ENCODE peak calls at places on chromosomes 7 and 10, in five cellular contexts. V, W, Z, E and H are unnamed samples.

GRCh38 chr10:113261130-113261529 is 291.7 kb upstream of the HABP2 start:
- DNase-seq in V (peak; percentile 25), W (no peak), Z (no peak), E (no peak), H (peak; percentile 18)

GRCh38 chr7:141585592-141586510 is 34.6 kb downstream of the AGK start:
- DNase-seq in V (no peak), W (no peak), Z (no peak), E (peak; percentile 70), H (no peak)

GRCh38 chr10:114028425-114028824 is 15.2 kb upstream of the ADRB1 start:
- DNase-seq in V (no peak), W (no peak), Z (no peak), E (no peak), H (no peak)

GRCh38 chr7:22667562-22668239 is 59.3 kb upstream of the IL6 start:
- DNase-seq in V (no peak), W (peak; percentile 52), Z (no peak), E (peak; percentile 68), H (no peak)

GRCh38 chr10:69716711-69717560 is 84.8 kb upstream of the COL13A1 start:
- DNase-seq in V (peak; percentile 59), W (peak; percentile 79), Z (peak; percentile 86), E (peak; percentile 58), H (peak; percentile 60)

GRCh38 chr7:151520419-151521229 is 929 bp upstream of the RHEB start:
- DNase-seq in V (no peak), W (no peak), Z (no peak), E (no peak), H (peak; percentile 13)

GRCh38 chr7:134593530-134594392 is 44.9 kb downstream of the AKR1B15 start:
- DNase-seq in V (no peak), W (peak; percentile 35), Z (peak; percentile 9), E (peak; percentile 98), H (no peak)

GRCh38 chr10:344582-345200 is 209.4 kb downstream of the ZMYND11 start:
- DNase-seq in V (no peak), W (no peak), Z (no peak), E (no peak), H (no peak)

GRCh38 chr7:105149827-105150226 is 135.8 kb downstream of the KMT2E start:
- DNase-seq in V (no peak), W (no peak), Z (no peak), E (no peak), H (no peak)

GRCh38 chr7:110894111-110894510 is 196.8 kb upstream of the LRRN3 start:
- DNase-seq in V (no peak), W (no peak), Z (no peak), E (no peak), H (no peak)

GRCh38 chr7:85239114-85239513 is 52.3 kb upstream of the SEMA3D start:
- DNase-seq in V (no peak), W (no peak), Z (peak; percentile 65), E (no peak), H (no peak)

GRCh38 chr10:127319691-127320090 is 123.3 kb upstream of the INSYN2A start:
- DNase-seq in V (no peak), W (no peak), Z (no peak), E (no peak), H (no peak)

GRCh38 chr10:75685187-75685586 is 253.8 kb downstream of the LRMDA start:
- DNase-seq in V (no peak), W (no peak), Z (no peak), E (no peak), H (no peak)

GRCh38 chr10:23604613-23605012 is 165.7 kb downstream of the OTUD1 start:
- DNase-seq in V (no peak), W (no peak), Z (no peak), E (no peak), H (no peak)

GRCh38 chr7:130473289-130473688 is 18.6 kb upstream of the MEST start:
- DNase-seq in V (peak; percentile 33), W (no peak), Z (no peak), E (no peak), H (no peak)

GRCh38 chr10:120508393-120508792 is 51.4 kb downstream of the PLPP4 start:
- DNase-seq in V (no peak), W (no peak), Z (no peak), E (peak; percentile 13), H (peak; percentile 51)

GRCh38 chr7:29156798-29157461 is 10.6 kb upstream of the CPVL start:
- DNase-seq in V (no peak), W (no peak), Z (peak; percentile 18), E (no peak), H (peak; percentile 79)

GRCh38 chr10:103495321-103495720 is 1.8 kb downstream of the NEURL1 start:
- DNase-seq in V (no peak), W (no peak), Z (no peak), E (no peak), H (no peak)

GRCh38 chr10:28924585-28925153 is 247.3 kb downstream of the BAMBI start:
- DNase-seq in V (no peak), W (no peak), Z (no peak), E (no peak), H (no peak)

GRCh38 chr10:28922127-28922526 is 244.8 kb downstream of the BAMBI start:
- DNase-seq in V (no peak), W (no peak), Z (no peak), E (peak; percentile 66), H (no peak)

GRCh38 chr10:28926932-28927331 is 249.6 kb downstream of the BAMBI start:
- DNase-seq in V (no peak), W (no peak), Z (no peak), E (no peak), H (no peak)

GRCh38 chr10:28922861-28923260 is 245.5 kb downstream of the BAMBI start:
- DNase-seq in V (no peak), W (no peak), Z (no peak), E (no peak), H (no peak)

GRCh38 chr10:28925154-28925663 is 247.9 kb downstream of the BAMBI start:
- DNase-seq in V (no peak), W (no peak), Z (peak; percentile 30), E (no peak), H (no peak)
- H3K4me3 ChIP-seq in V (no peak overlapping the region), W (no peak overlapping the region), Z (peak overlapping the region; percentile 22), E (no peak overlapping the region), H (no peak overlapping the region)

DNA sequence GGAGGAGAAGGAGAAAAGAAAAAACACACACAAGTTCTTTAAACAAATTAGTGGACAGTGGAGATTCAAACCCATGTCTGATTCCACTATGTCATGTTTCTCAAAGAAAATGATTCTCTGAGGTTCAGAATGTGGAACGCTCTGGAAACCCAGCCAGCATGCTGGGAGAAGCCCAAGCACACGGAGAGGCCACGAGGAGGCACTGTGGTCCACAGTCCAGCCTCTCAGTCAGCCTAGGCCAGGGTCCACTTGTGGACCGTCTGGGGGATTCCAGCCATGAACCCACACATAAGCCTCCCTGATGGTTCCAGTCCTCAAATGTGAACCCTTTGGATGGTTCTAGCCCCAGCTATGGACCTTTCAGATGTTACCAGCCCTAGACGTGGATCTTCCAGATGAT is 73.4 kb downstream of the CAV1 start:
- DNase-seq in V (no peak), W (no peak), Z (peak; percentile 11), E (peak; percentile 30), H (no peak)
- TF ChIP-seq CTCF in V (peak; percentile 63), W (peak; percentile 10), Z (peak; percentile 31), E (peak; percentile 42), H (peak; percentile 35)

DNA sequence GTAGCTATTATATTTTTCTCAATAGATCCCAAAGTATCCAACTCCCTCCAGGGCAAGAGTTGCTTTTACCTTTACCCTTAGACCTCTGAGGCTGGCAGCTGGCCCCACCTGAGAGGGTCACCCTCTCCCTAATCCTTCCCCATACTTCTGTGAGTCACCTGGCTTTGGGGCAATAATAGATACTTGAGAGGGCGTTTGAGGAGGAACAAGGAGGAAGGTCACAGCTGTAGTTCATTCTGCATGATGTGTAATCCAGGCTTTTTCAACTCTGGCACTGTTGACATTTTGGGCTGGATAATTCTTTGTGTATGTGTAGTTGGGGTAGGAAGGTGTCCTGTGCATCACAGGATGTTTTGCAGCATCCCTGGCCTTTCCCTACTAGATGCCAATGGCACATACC is 3.4 kb downstream of the BLVRA start:
- DNase-seq in V (no peak), W (no peak), Z (no peak), E (no peak), H (no peak)
- H3K4me2 ChIP-seq in V (no peak overlapping the region), W (no peak overlapping the region), Z (no peak overlapping the region), E (peak overlapping the region; percentile 36), H (no peak overlapping the region)

GRCh38 chr7:6536262-6536770 is 14.9 kb downstream of the GRID2IP start:
- DNase-seq in V (no peak), W (no peak), Z (peak; percentile 53), E (no peak), H (peak; percentile 54)
- H3K4me3 ChIP-seq in V (no peak overlapping the region), W (no peak overlapping the region), Z (peak overlapping the region; percentile 40), E (peak overlapping the region; percentile 47), H (peak overlapping the region; percentile 56)

DNA sequence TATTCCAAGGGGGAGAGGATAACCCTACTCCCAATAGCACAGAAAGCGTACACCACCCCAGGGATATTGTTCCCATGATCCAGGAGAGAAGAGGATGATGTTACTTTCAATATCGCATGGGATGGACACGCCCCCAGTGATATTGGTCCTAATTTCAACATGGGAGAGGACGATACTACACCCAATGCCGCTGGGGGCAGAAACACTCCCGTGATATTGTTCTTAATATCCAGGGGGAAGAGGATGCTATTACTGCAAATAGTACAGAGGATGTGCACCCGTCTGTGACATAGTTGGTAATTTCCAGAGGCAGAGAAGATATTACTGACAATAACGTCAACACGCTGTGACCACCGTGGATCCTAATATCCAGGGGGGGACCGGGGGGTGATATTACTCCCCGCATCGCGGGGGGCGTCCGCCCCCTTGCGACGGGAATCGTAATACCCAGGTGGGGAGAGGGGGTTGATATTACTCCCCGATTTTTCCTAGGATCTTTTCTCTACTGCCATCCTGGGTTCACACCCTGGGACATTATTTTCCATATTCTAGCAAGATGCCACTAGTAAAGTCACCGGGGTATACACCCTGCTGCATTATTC is 16.6 kb downstream of the MEIG1 start:
- DNase-seq in V (no peak), W (no peak), Z (no peak), E (peak; percentile 22), H (no peak)
- TF ChIP-seq CTCF in V (peak; percentile 68), W (no peak), Z (peak; percentile 35), E (peak; percentile 58), H (no peak)

DNA sequence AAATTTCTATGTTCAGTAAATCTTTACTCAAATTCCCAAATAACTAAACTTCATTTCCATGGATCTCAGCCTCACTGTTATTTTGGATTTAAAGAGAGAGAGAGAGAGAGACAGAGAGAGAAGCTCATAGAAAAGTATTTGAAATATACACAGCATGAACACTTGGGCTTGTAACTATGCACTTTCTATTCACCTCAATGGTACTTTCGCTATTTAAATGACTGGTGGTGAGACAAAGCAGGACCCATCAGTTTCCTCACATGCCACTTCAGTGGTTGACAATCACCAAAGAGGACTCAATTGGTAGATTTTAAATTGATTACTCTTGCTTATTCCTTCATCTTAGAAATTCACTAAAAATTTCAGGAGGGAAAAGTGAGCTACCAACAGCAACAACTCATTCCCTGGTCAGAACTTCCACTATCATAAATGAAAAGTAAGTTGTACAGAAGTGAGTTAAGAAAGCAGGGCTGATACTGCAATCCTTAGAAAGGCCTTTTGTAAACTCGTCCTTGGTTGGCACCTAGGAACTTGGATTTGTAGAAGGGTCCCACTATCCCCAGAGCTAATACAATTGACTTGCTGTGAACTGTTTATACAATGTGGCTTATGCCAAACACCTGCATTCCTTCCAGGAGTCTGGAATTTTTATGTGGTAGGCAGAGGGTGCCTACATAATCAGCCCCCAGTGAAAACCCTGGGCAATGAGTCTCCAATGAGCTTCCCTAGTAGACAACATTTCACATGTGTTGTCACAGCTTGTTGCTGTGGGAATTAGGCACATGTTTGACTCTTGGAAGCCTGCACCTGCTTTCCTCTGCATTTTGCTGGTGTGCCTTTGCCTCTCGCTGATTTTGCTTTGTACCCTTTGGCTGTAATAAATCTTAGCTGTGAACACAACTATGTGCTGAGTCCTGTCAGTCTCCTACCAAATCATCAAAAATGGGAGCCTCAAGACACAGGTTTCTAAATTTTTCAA is 10.8 kb downstream of the ERLIN1 start:
- DNase-seq in V (no peak), W (no peak), Z (no peak), E (no peak), H (no peak)
- H3K4me2 ChIP-seq in V (no peak overlapping the region), W (no peak overlapping the region), Z (no peak overlapping the region), E (no peak overlapping the region), H (no peak overlapping the region)